ENCODE peak calls at places on chromosomes 3 and 15, in eight cellular contexts. H is cardiac muscle cell, G is foreskin fibroblast, J is H7, U is neural progenitor cell, C is coronary artery, P is AG04450, X is heart right ventricle. S is an unnamed sample.
A peak's percentile ranks its signal among the peaks of the same experiment; 100 is the strongest.

GRCh38 chr3:183591881-183592521 is 36.5 kb upstream of the KLHL6 start:
- DNase-seq in H (peak; percentile 21), G (no peak), J (peak; percentile 67), U (no peak), C (no peak), P (no peak), X (no peak), S (no peak)

GRCh38 chr15:28037969-28038640 is 61.0 kb downstream of the OCA2 start:
- DNase-seq in H (no peak), G (no peak), J (no peak), U (no peak), C (no peak), P (no peak), X (no peak), S (no peak)

GRCh38 chr3:71255498-71255897 is 328.0 kb downstream of the FOXP1 start:
- DNase-seq in H (no peak), G (no peak), J (no peak), U (no peak), C (no peak), P (no peak), X (no peak), S (no peak)

GRCh38 chr15:82298032-82298431 is 35.4 kb downstream of the SAXO2 start:
- DNase-seq in H (no peak), G (no peak), J (no peak), U (no peak), C (no peak), P (no peak), X (no peak), S (no peak)

GRCh38 chr3:71463622-71464021 is 119.9 kb downstream of the FOXP1 start:
- DNase-seq in H (no peak), G (no peak), J (no peak), U (no peak), C (no peak), P (no peak), X (no peak), S (no peak)

GRCh38 chr15:101322849-101323477 is 27.9 kb upstream of the SNRPA1 start:
- DNase-seq in H (no peak), G (no peak), J (no peak), U (no peak), C (no peak), P (no peak), X (no peak), S (peak; percentile 81)

GRCh38 chr3:119643094-119643493 is 17.3 kb downstream of the POPDC2 start:
- DNase-seq in H (peak; percentile 44), G (no peak), J (no peak), U (peak; percentile 31), C (no peak), P (no peak), X (no peak), S (no peak)

GRCh38 chr15:74752486-74753395 is 4.1 kb downstream of the CYP1A2 start:
- DNase-seq in H (peak; percentile 53), G (peak; percentile 20), J (no peak), U (no peak), C (no peak), P (no peak), X (no peak), S (no peak)

GRCh38 chr15:55916666-55917409 is 76.6 kb downstream of the NEDD4 start:
- DNase-seq in H (peak; percentile 50), G (peak; percentile 87), J (no peak), U (peak; percentile 4), C (no peak), P (peak; percentile 67), X (no peak), S (no peak)

GRCh38 chr15:85667491-85668424 is 127.0 kb downstream of the KLHL25 start:
- DNase-seq in H (peak; percentile 99), G (peak; percentile 95), J (no peak), U (no peak), C (no peak), P (peak; percentile 95), X (no peak), S (no peak)

GRCh38 chr3:197154-197855 is 742 bp downstream of the CHL1 start:
- DNase-seq in H (no peak), G (no peak), J (peak; percentile 86), U (peak; percentile 62), C (no peak), P (no peak), X (peak; percentile 14), S (no peak)

GRCh38 chr3:48568476-48568875 is 4.9 kb upstream of the UCN2 start:
- DNase-seq in H (no peak), G (no peak), J (no peak), U (no peak), C (no peak), P (no peak), X (no peak), S (no peak)

GRCh38 chr3:16178628-16178988 is 4.1 kb downstream of the GALNT15 start:
- DNase-seq in H (no peak), G (no peak), J (no peak), U (no peak), C (no peak), P (no peak), X (no peak), S (no peak)
- H3K4me3 ChIP-seq in H (no peak overlapping the region), G (no peak overlapping the region), J (no peak overlapping the region), U (no peak overlapping the region), C (peak overlapping the region; percentile 76), P (no peak overlapping the region), X (no peak overlapping the region), S (peak overlapping the region; percentile 18)

GRCh38 chr3:163914567-163914966 is 1163.7 kb downstream of the SI start:
- DNase-seq in H (no peak), G (no peak), J (no peak), U (no peak), C (no peak), P (no peak), X (no peak), S (no peak)

GRCh38 chr3:163919154-163919553 is 1159.1 kb downstream of the SI start:
- DNase-seq in H (no peak), G (no peak), J (no peak), U (no peak), C (no peak), P (no peak), X (no peak), S (no peak)

GRCh38 chr3:163915279-163915678 is 1163.0 kb downstream of the SI start:
- DNase-seq in H (no peak), G (no peak), J (no peak), U (no peak), C (no peak), P (no peak), X (no peak), S (no peak)

GRCh38 chr3:163916596-163917560 is 1161.4 kb downstream of the SI start:
- DNase-seq in H (no peak), G (no peak), J (no peak), U (peak; percentile 14), C (no peak), P (no peak), X (no peak), S (no peak)
- H3K4me3 ChIP-seq in H (no peak overlapping the region), G (no peak overlapping the region), J (no peak overlapping the region), U (no peak overlapping the region), C (no peak overlapping the region), P (no peak overlapping the region), X (no peak overlapping the region), S (no peak overlapping the region)

GRCh38 chr3:140848675-140849074 is 93.0 kb upstream of the SLC25A36 start:
- DNase-seq in H (no peak), G (no peak), J (no peak), U (no peak), C (no peak), P (no peak), X (no peak), S (no peak)

GRCh38 chr3:140842984-140843649 is 98.5 kb upstream of the SLC25A36 start:
- DNase-seq in H (no peak), G (no peak), J (no peak), U (no peak), C (no peak), P (no peak), X (no peak), S (no peak)

GRCh38 chr3:140844072-140844471 is 97.6 kb upstream of the SLC25A36 start:
- DNase-seq in H (no peak), G (no peak), J (no peak), U (no peak), C (no peak), P (no peak), X (no peak), S (no peak)

GRCh38 chr3:140843656-140844055 is 98.0 kb upstream of the SLC25A36 start:
- DNase-seq in H (no peak), G (no peak), J (no peak), U (no peak), C (no peak), P (no peak), X (no peak), S (no peak)

GRCh38 chr3:140845878-140846277 is 95.8 kb upstream of the SLC25A36 start:
- DNase-seq in H (no peak), G (no peak), J (no peak), U (no peak), C (no peak), P (no peak), X (no peak), S (no peak)
- H3K4me3 ChIP-seq in H (no peak overlapping the region), G (no peak overlapping the region), J (no peak overlapping the region), U (no peak overlapping the region), C (no peak overlapping the region), P (no peak overlapping the region), X (no peak overlapping the region), S (no peak overlapping the region)

GRCh38 chr15:42053914-42054313 is 33.1 kb upstream of the PLA2G4E start:
- DNase-seq in H (no peak), G (no peak), J (no peak), U (no peak), C (peak; percentile 17), P (no peak), X (no peak), S (no peak)

GRCh38 chr15:42057744-42058646 is 36.4 kb downstream of the PLA2G4D start:
- DNase-seq in H (no peak), G (no peak), J (no peak), U (no peak), C (peak; percentile 67), P (no peak), X (no peak), S (peak; percentile 82)

GRCh38 chr15:42058791-42059190 is 35.6 kb downstream of the PLA2G4D start:
- DNase-seq in H (no peak), G (no peak), J (no peak), U (no peak), C (peak; percentile 7), P (no peak), X (no peak), S (no peak)

GRCh38 chr15:42059661-42060476 is 34.5 kb downstream of the PLA2G4D start:
- DNase-seq in H (peak; percentile 55), G (peak; percentile 5), J (peak; percentile 83), U (peak; percentile 74), C (peak; percentile 72), P (no peak), X (peak; percentile 41), S (peak; percentile 66)

DNA sequence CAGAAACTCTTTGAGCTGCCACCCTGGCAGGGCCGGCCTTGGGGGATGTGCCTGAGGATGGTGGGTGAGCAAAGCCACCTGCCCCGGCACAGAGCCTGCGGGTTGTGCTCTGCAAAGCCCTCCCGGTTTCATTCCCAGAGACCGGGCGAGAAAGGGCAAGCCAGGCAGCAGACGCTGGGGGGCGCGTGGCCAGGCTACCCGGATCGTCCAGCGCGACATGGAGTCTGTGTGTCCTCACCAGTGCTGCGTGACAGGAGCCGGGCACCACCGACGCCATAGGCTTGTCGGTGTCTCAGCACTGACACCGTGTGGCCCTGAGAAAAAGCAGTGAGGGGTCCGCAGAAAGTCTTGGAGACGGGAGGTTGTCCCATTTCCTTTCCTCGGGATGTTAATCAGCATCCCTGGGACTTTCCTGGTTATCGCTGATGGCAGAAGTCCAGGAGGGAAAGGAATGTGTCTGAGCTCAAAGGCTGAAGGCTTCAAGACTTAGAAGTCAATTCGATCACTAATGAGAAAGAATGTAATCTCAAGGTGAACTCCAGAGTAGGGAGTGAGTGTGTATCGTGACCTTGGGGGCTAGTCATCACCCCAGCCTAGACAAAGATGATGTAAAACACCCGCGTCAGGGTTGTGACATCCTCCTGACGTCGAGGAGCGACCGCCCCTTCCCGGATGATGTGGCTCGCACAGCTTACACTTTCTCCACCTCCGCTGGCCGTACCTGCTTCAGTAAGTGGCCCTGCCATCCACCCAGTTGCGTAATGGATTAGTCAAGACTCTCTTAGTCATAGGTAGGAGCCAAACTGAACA is 36.3 kb upstream of the PLA2G4E start:
- DNase-seq in H (peak; percentile 76), G (peak; percentile 50), J (peak; percentile 92), U (peak; percentile 94), C (peak; percentile 74), P (no peak), X (peak; percentile 82), S (peak; percentile 91)
- H3K4me3 ChIP-seq in H (no peak overlapping the region), G (peak overlapping the region; percentile 34), J (peak overlapping the region; percentile 14), U (peak overlapping the region; percentile 28), C (peak overlapping the region; percentile 52), P (peak overlapping the region; percentile 36), X (peak overlapping the region; percentile 36), S (no peak overlapping the region)